ENCODE peak calls at places on chromosomes 2 and 18, in five cellular contexts. One of them, this sample, is unnamed.

GRCh38 chr2:190170673-190171072 is 108.1 kb upstream of the MSTN start:
- DNase-seq in M059J: no peak
- DNase-seq in KBM-7: no peak
- DNase-seq in endodermal cell: no peak
- DNase-seq in cardiac fibroblast: no peak
- DNase-seq in this sample: no peak

GRCh38 chr2:144890828-144891227 is 370.9 kb upstream of the ZEB2 start:
- DNase-seq in M059J: peak; percentile 36
- DNase-seq in KBM-7: peak; percentile 24
- DNase-seq in endodermal cell: peak; percentile 44
- DNase-seq in cardiac fibroblast: peak; percentile 59
- DNase-seq in this sample: peak; percentile 53

GRCh38 chr2:240589850-240590525 is 3.5 kb downstream of the CAPN10 start:
- DNase-seq in M059J: no peak
- DNase-seq in KBM-7: no peak
- DNase-seq in endodermal cell: no peak
- DNase-seq in cardiac fibroblast: no peak
- DNase-seq in this sample: no peak

GRCh38 chr2:6053711-6054393 is 361.7 kb downstream of the SOX11 start:
- DNase-seq in M059J: no peak
- DNase-seq in KBM-7: no peak
- DNase-seq in endodermal cell: peak; percentile 85
- DNase-seq in cardiac fibroblast: no peak
- DNase-seq in this sample: no peak

GRCh38 chr2:27016801-27017325 is 15.9 kb upstream of the TMEM214 start:
- DNase-seq in M059J: peak; percentile 70
- DNase-seq in KBM-7: peak; percentile 79
- DNase-seq in endodermal cell: peak; percentile 90
- DNase-seq in cardiac fibroblast: peak; percentile 88
- DNase-seq in this sample: peak; percentile 87

GRCh38 chr18:6257950-6258349 is 156.8 kb downstream of the L3MBTL4 start:
- DNase-seq in M059J: no peak
- DNase-seq in KBM-7: no peak
- DNase-seq in endodermal cell: peak; percentile 70
- DNase-seq in cardiac fibroblast: no peak
- DNase-seq in this sample: no peak

GRCh38 chr2:60839126-60839813 is 42.1 kb upstream of the REL start:
- DNase-seq in M059J: no peak
- DNase-seq in KBM-7: no peak
- DNase-seq in endodermal cell: peak; percentile 67
- DNase-seq in cardiac fibroblast: no peak
- DNase-seq in this sample: no peak

GRCh38 chr18:35024965-35025364 is 16.2 kb upstream of the MAPRE2 start:
- DNase-seq in M059J: peak; percentile 19
- DNase-seq in KBM-7: no peak
- DNase-seq in endodermal cell: no peak
- DNase-seq in cardiac fibroblast: peak; percentile 91
- DNase-seq in this sample: peak; percentile 98

GRCh38 chr18:79413025-79413424 is 17.3 kb downstream of the NFATC1 start:
- DNase-seq in M059J: no peak
- DNase-seq in KBM-7: no peak
- DNase-seq in endodermal cell: no peak
- DNase-seq in cardiac fibroblast: no peak
- DNase-seq in this sample: no peak

GRCh38 chr2:123916512-123916911 is 108.6 kb upstream of the CNTNAP5 start:
- DNase-seq in M059J: peak; percentile 16
- DNase-seq in KBM-7: peak; percentile 85
- DNase-seq in endodermal cell: no peak
- DNase-seq in cardiac fibroblast: peak; percentile 13
- DNase-seq in this sample: no peak

GRCh38 chr2:138922973-138923563 is 142.9 kb upstream of the NXPH2 start:
- DNase-seq in M059J: peak; percentile 3
- DNase-seq in KBM-7: peak; percentile 18
- DNase-seq in endodermal cell: no peak
- DNase-seq in cardiac fibroblast: peak; percentile 47
- DNase-seq in this sample: peak; percentile 57